ENCODE peak calls at places on chromosomes 2 and 18, in six cellular contexts. H is ovary, L is HCT116, S is AG09319, K is RWPE2, T is fibroblast of mammary gland. G is an unnamed sample.

GRCh38 chr2:2653221-2653620 is 322.1 kb upstream of the MYT1L start:
- DNase-seq in K (no peak), H (no peak), T (no peak), S (no peak), L (no peak), G (no peak)

GRCh38 chr18:79513381-79514081 is 117.8 kb downstream of the NFATC1 start:
- DNase-seq in L (no peak), K (peak; percentile 36), H (no peak), S (no peak), T (no peak), G (no peak)

GRCh38 chr2:189347540-189347939 is 93.7 kb upstream of the WDR75 start:
- DNase-seq in S (peak; percentile 92), T (peak; percentile 99), K (no peak), H (peak; percentile 63), L (peak; percentile 53), G (peak; percentile 21)

GRCh38 chr2:231483398-231484329 is 19.4 kb upstream of the NCL start:
- DNase-seq in H (peak; percentile 27), L (no peak), T (peak; percentile 11), S (no peak), K (no peak), G (no peak)

GRCh38 chr2:237895544-237896506 is 36.4 kb downstream of the RAMP1 start:
- DNase-seq in L (no peak), S (no peak), T (no peak), K (peak; percentile 50), H (no peak), G (no peak)

GRCh38 chr2:24508878-24509277 is 17.8 kb downstream of the NCOA1 start:
- DNase-seq in K (no peak), S (no peak), H (no peak), T (peak; percentile 29), L (no peak), G (no peak)

GRCh38 chr2:55049794-55050132 is 488 bp downstream of the RTN4 start:
- DNase-seq in T (no peak), S (no peak), K (no peak), L (no peak), H (no peak), G (no peak)

GRCh38 chr2:147843421-147843863 is 1.4 kb upstream of the ACVR2A start:
- DNase-seq in L (no peak), S (no peak), T (no peak), H (no peak), K (no peak), G (no peak)

GRCh38 chr2:19232312-19232711 is 126.1 kb downstream of the OSR1 start:
- DNase-seq in L (no peak), T (no peak), H (no peak), K (no peak), S (no peak), G (no peak)

GRCh38 chr18:32019251-32019943 is 772 bp downstream of the RNF125 start:
- DNase-seq in K (peak; percentile 55), H (peak; percentile 29), S (no peak), T (peak; percentile 35), L (peak; percentile 26), G (peak; percentile 37)

GRCh38 chr2:9650119-9650821 is 19.5 kb upstream of the YWHAQ start:
- DNase-seq in K (no peak), T (no peak), S (no peak), H (no peak), L (no peak), G (no peak)

GRCh38 chr2:25310965-25311865 is 30.5 kb downstream of the DNMT3A start:
- DNase-seq in H (no peak), K (no peak), L (peak; percentile 19), S (no peak), T (no peak), G (peak; percentile 43)

GRCh38 chr2:15177103-15177502 is 384.0 kb downstream of the NBAS start:
- DNase-seq in H (no peak), T (peak; percentile 46), L (peak; percentile 83), S (no peak), K (no peak), G (no peak)

GRCh38 chr2:233342301-233342700 is 12.0 kb upstream of the DGKD start:
- DNase-seq in S (no peak), H (no peak), L (no peak), K (no peak), T (no peak), G (no peak)

GRCh38 chr2:64062840-64063239 is 43.6 kb upstream of the VPS54 start:
- DNase-seq in S (no peak), L (no peak), H (no peak), K (no peak), T (peak; percentile 70), G (peak; percentile 14)

GRCh38 chr2:129091620-129092019 is 773.0 kb upstream of the HS6ST1 start:
- DNase-seq in T (no peak), K (no peak), S (no peak), L (no peak), H (no peak), G (no peak)

GRCh38 chr2:190986221-190986953 is 27.6 kb downstream of the STAT1 start:
- DNase-seq in S (no peak), L (no peak), K (no peak), T (no peak), H (no peak), G (no peak)

GRCh38 chr2:37897511-37897910 is 27.6 kb upstream of the RMDN2 start:
- DNase-seq in L (no peak), S (no peak), T (no peak), K (no peak), H (no peak), G (no peak)

GRCh38 chr18:68418881-68419280 is 296.0 kb downstream of the TMX3 start:
- DNase-seq in L (no peak), H (no peak), S (no peak), K (no peak), T (peak; percentile 61), G (no peak)

GRCh38 chr2:11784310-11784709 is 37.9 kb downstream of the LPIN1 start:
- DNase-seq in L (no peak), H (no peak), K (no peak), T (no peak), S (no peak), G (no peak)

GRCh38 chr2:165277295-165277694 is 38.1 kb downstream of the SCN2A start:
- DNase-seq in S (no peak), L (no peak), K (no peak), H (no peak), T (peak; percentile 41), G (no peak)

GRCh38 chr2:136134126-136134525 is 16.2 kb upstream of the CXCR4 start:
- DNase-seq in L (no peak), K (no peak), T (no peak), H (no peak), S (no peak), G (no peak)

GRCh38 chr2:176126929-176127768 is 2.4 kb upstream of the HOXD8 start:
- DNase-seq in H (peak; percentile 84), K (no peak), T (peak; percentile 76), S (peak; percentile 7), L (no peak), G (peak; percentile 60)

GRCh38 chr2:223877771-223878410 is 40.5 kb upstream of the AP1S3 start:
- DNase-seq in L (no peak), H (no peak), K (no peak), T (no peak), S (no peak), G (no peak)

GRCh38 chr2:20596973-20597867 is 53.7 kb downstream of the HS1BP3 start:
- DNase-seq in K (no peak), L (no peak), S (no peak), T (peak; percentile 85), H (peak; percentile 93), G (no peak)

GRCh38 chr2:71804251-71804650 is 343.4 kb downstream of the CYP26B1 start:
- DNase-seq in H (no peak), S (no peak), K (no peak), T (no peak), L (no peak), G (no peak)
- TF ChIP-seq CTCF in H (no peak), S (peak; percentile 39), K (no peak), T (peak; percentile 22), L (no peak), G (no peak)

DNA sequence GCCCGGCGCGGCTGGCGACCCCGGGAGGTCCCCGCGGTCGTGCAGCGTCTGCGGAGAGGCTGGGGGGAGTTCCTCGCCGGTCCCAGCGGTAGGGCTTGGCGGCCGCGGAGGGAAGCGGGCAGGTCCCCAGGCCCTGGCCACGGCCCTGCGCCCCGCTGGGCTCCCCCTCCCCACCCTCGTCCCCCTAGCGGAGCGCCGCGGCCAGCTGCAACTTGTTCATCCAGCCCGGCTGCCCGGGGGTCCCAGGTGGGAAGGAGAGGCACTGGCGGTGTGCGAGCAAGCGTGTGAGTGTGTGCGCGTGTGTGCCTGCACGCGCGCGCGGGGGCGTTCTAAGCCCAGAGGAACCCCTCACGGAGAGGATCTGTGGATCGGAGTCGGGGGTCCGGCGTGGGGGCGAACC is 1.3 kb downstream of the PTPRM start:
- DNase-seq in K (peak; percentile 66), S (no peak), T (no peak), L (no peak), H (peak; percentile 58), G (peak; percentile 50)
- TF ChIP-seq CTCF in K (peak; percentile 42), S (peak; percentile 19), T (no peak), L (no peak), H (no peak), G (peak; percentile 33)

GRCh38 chr18:6547476-6547875 is 132.8 kb upstream of the L3MBTL4 start:
- DNase-seq in T (no peak), S (no peak), H (no peak), K (no peak), L (no peak), G (no peak)

GRCh38 chr18:6546229-6546628 is 131.5 kb upstream of the L3MBTL4 start:
- DNase-seq in T (peak; percentile 61), K (no peak), L (no peak), S (no peak), H (no peak), G (no peak)

GRCh38 chr18:6537468-6537867 is 122.8 kb upstream of the L3MBTL4 start:
- DNase-seq in H (no peak), K (no peak), L (no peak), T (no peak), S (no peak), G (no peak)

GRCh38 chr18:6542296-6542695 is 127.6 kb upstream of the L3MBTL4 start:
- DNase-seq in S (no peak), T (no peak), H (no peak), L (no peak), K (no peak), G (no peak)

GRCh38 chr18:6543330-6543908 is 128.7 kb upstream of the L3MBTL4 start:
- DNase-seq in L (no peak), S (no peak), K (no peak), H (no peak), T (peak; percentile 56), G (no peak)
- TF ChIP-seq CTCF in L (peak; percentile 28), S (peak; percentile 45), K (peak; percentile 79), H (peak; percentile 42), T (peak; percentile 51), G (peak; percentile 64)

GRCh38 chr2:5921081-5921642 is 229.0 kb downstream of the SOX11 start:
- DNase-seq in S (no peak), H (no peak), L (no peak), K (no peak), T (no peak), G (no peak)

GRCh38 chr2:5913729-5914390 is 221.7 kb downstream of the SOX11 start:
- DNase-seq in H (no peak), S (no peak), K (no peak), T (no peak), L (no peak), G (no peak)

GRCh38 chr2:5911801-5912200 is 219.6 kb downstream of the SOX11 start:
- DNase-seq in H (no peak), T (no peak), K (no peak), S (no peak), L (no peak), G (no peak)

GRCh38 chr2:5914831-5915611 is 222.8 kb downstream of the SOX11 start:
- DNase-seq in H (no peak), T (no peak), S (no peak), L (no peak), K (no peak), G (no peak)

GRCh38 chr2:5915926-5916325 is 223.7 kb downstream of the SOX11 start:
- DNase-seq in L (no peak), H (no peak), S (no peak), T (no peak), K (no peak), G (peak; percentile 38)
- TF ChIP-seq CTCF in L (peak; percentile 23), H (no peak), S (no peak), T (no peak), K (peak; percentile 8), G (no peak)